ENCODE peak calls at places on chromosome X, in six cellular contexts. P is lower lobe of right lung, U is GM23248, G is pancreas, D is right cardiac atrium, S is cardiac muscle cell. N is an unnamed sample. For H3K4me1 and H3K27me3, the result is how much of the 10 kb centered on the place peaks cover.

GRCh38 chrX:153521034-153521433 is 3.6 kb downstream of the ATP2B3 start:
- DNase-seq in G (no peak), P (no peak), S (no peak), D (no peak), U (peak), N (no peak)

GRCh38 chrX:23779025-23779424 is 3.9 kb upstream of the SAT1 start:
- DNase-seq in P (no peak), S (no peak), G (no peak), D (no peak), U (peak), N (no peak)

GRCh38 chrX:139332441-139332840 is 198.1 kb upstream of the F9 start:
- DNase-seq in D (no peak), P (no peak), S (no peak), G (no peak), U (no peak), N (no peak)

GRCh38 chrX:132270021-132270420 is 50.8 kb upstream of the RAP2C start:
- DNase-seq in S (no peak), U (no peak), D (no peak), P (no peak), G (no peak), N (no peak)

GRCh38 chrX:14351889-14352288 is 177.4 kb upstream of the GLRA2 start:
- DNase-seq in G (no peak), S (no peak), P (no peak), U (no peak), D (no peak), N (no peak)

GRCh38 chrX:132444936-132445335 is 43.9 kb downstream of the MBNL3 start:
- DNase-seq in S (no peak), D (no peak), P (no peak), U (no peak), G (no peak), N (no peak)

GRCh38 chrX:24692305-24692704 is 1.4 kb upstream of the POLA1 start:
- DNase-seq in S (no peak), D (no peak), P (no peak), G (no peak), U (no peak), N (no peak)

GRCh38 chrX:110002300-110003166 is at the start of gene TMEM164:
- DNase-seq in D (peak), S (peak), P (peak), G (peak), U (peak), N (peak)

GRCh38 chrX:38050806-38051205 is 44.5 kb downstream of the SYTL5 start:
- DNase-seq in G (no peak), D (no peak), S (no peak), U (no peak), P (no peak), N (no peak)

GRCh38 chrX:118261136-118261535 is 84.8 kb upstream of the WDR44 start:
- DNase-seq in P (no peak), S (no peak), D (no peak), G (no peak), U (no peak), N (no peak)

GRCh38 chrX:20361890-20362262 is 95.2 kb upstream of the RPS6KA3 start:
- DNase-seq in P (no peak), D (no peak), U (peak), S (peak), G (no peak), N (no peak)

GRCh38 chrX:37785569-37785968 is 5.7 kb downstream of the CYBB start:
- DNase-seq in U (no peak), G (no peak), S (no peak), D (peak), P (peak), N (no peak)

GRCh38 chrX:107324493-107325310 is 118.3 kb downstream of the DNAAF6 start:
- DNase-seq in P (peak), U (peak), G (peak), D (peak), S (peak), N (no peak)

GRCh38 chrX:129726307-129727111 is 12.3 kb upstream of the XPNPEP2 start:
- DNase-seq in P (peak), U (peak), G (peak), D (peak), S (peak), N (no peak)

GRCh38 chrX:54483946-54484345 is 12.1 kb downstream of the FGD1 start:
- DNase-seq in S (no peak), U (peak), P (no peak), G (no peak), D (no peak), N (no peak)

GRCh38 chrX:54479471-54480122 is 16.4 kb downstream of the FGD1 start:
- DNase-seq in P (no peak), G (no peak), S (peak), U (no peak), D (no peak), N (no peak)

GRCh38 chrX:54482839-54483593 is 13.0 kb downstream of the FGD1 start:
- DNase-seq in G (no peak), S (no peak), P (no peak), U (peak), D (peak), N (no peak)

GRCh38 chrX:54484666-54485065 is 11.4 kb downstream of the FGD1 start:
- DNase-seq in U (peak), P (no peak), S (no peak), G (no peak), D (peak), N (no peak)

GRCh38 chrX:54481751-54482150 is 14.3 kb downstream of the FGD1 start:
- DNase-seq in P (no peak), S (no peak), G (no peak), U (peak), D (no peak), N (no peak)
- H3K4me3 ChIP-seq in P (no peak), S (no peak), G (no peak), U (no peak), D (no peak), N (no peak)

GRCh38 chrX:49995021-49995731 is 72.8 kb downstream of the CLCN5 start:
- DNase-seq in D (no peak), U (peak), S (peak), G (no peak), P (no peak), N (no peak)
- H3K4me1 ChIP-seq in D (under half), U (under half), S (under half), G (under half), P (under half), N (under half)

DNA sequence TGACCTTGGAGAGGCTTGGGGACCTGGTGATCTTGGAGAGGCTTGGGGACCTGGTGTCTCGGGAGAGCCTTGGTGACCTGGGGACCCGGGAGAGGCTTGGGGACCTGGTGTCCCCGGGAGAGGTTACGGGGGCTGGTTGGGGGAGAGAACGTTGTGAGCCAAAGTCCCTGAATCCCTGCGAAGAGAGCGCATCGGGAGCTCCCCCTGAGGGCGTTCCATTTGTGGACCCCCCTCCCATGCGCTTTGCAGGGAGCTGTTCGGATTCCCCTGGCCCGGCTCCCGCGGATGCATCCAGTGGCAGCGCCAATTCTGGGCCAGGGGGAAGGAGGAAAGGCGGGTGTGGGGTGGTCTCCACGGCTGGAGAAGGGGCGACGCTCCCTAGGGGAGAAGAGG is 13.3 kb downstream of the SHOX start:
- DNase-seq in S (no peak), U (no peak), D (no peak), P (no peak), G (no peak), N (no peak)
- H3K27me3 ChIP-seq in S (half or more), U (under half), D (under half), P (half or more), G (under half), N (under half)

DNA sequence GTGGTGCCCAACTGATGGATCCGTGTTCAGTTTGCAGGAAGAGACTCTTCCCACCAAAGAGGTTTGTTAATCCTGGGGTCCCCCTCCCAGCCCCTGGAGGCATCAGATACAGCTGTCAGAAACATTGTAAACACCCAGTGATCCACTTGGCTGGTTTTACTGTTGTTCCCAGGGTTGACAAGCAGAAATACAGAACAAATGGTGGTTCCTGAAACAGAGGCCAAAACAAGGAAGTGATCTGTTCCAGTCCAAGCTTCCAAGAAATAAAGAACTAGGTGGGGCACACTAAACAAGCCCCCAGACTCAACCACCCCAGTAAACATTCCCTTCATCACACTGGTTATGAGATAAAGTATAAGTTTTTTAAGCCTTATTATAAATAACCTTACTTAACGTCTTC is 1.4 kb downstream of the TMLHE start:
- DNase-seq in D (no peak), G (no peak), S (no peak), P (no peak), U (peak), N (no peak)
- H3K4me3 ChIP-seq in D (no peak), G (no peak), S (peak), P (peak), U (peak), N (no peak)

GRCh38 chrX:68932611-68933010 is 103.8 kb downstream of the EFNB1 start:
- DNase-seq in S (peak), P (no peak), G (no peak), U (no peak), D (no peak), N (no peak)
- H3K4me1 ChIP-seq in S (under half), P (under half), G (under half), U (under half), D (under half), N (under half)